ENCODE peak calls at places on chromosome 12, in nine cellular contexts. I is Peyer's patch, H is right lobe of liver, Z is HFF-Myc, S is A549, P is OCI-LY7, O is colonic mucosa, D is IMR-90, K is fibroblast of lung. T is an unnamed sample.

GRCh38 chr12:4145990-4146859 is 127.3 kb upstream of the CCND2 start:
- DNase-seq in I (no peak), H (no peak), Z (no peak), S (no peak), P (no peak), O (no peak), D (no peak), K (no peak), T (no peak)

GRCh38 chr12:31325524-31325875 is 450 bp downstream of the SINHCAF start:
- DNase-seq in I (no peak), H (peak), Z (no peak), S (peak), P (peak), O (peak), D (no peak), K (no peak), T (no peak)

GRCh38 chr12:75722714-75723200 is 211.3 kb upstream of the KRR1 start:
- DNase-seq in I (no peak), H (no peak), Z (peak), S (peak), P (peak), O (peak), D (peak), K (peak), T (peak)

GRCh38 chr12:67697443-67697842 is 48.9 kb downstream of the DYRK2 start:
- DNase-seq in I (no peak), H (no peak), Z (no peak), S (no peak), P (no peak), O (no peak), D (no peak), K (peak), T (no peak)

GRCh38 chr12:111218499-111218898 is 150.4 kb downstream of the PHETA1 start:
- DNase-seq in I (no peak), H (no peak), Z (no peak), S (no peak), P (no peak), O (no peak), D (no peak), K (no peak), T (no peak)

GRCh38 chr12:80373666-80374065 is 70.4 kb upstream of the PTPRQ start:
- DNase-seq in I (no peak), H (no peak), Z (no peak), S (no peak), P (no peak), O (no peak), D (no peak), K (no peak), T (no peak)

GRCh38 chr12:116892318-116892717 is 11.1 kb upstream of the HRK start:
- DNase-seq in I (no peak), H (no peak), Z (no peak), S (peak), P (peak), O (no peak), D (no peak), K (no peak), T (no peak)

GRCh38 chr12:104477812-104478388 is 21.2 kb downstream of the CHST11 start:
- DNase-seq in I (no peak), H (no peak), Z (no peak), S (no peak), P (no peak), O (no peak), D (no peak), K (no peak), T (no peak)

GRCh38 chr12:130729344-130729743 is 13.2 kb upstream of the RIMBP2 start:
- DNase-seq in I (no peak), H (no peak), Z (no peak), S (no peak), P (no peak), O (no peak), D (no peak), K (no peak), T (no peak)

GRCh38 chr12:89709994-89710872 is 1.6 kb upstream of the ATP2B1 start:
- DNase-seq in I (no peak), H (peak), Z (no peak), S (no peak), P (peak), O (peak), D (peak), K (no peak), T (peak)

GRCh38 chr12:51864701-51865469 is 16.4 kb upstream of the FIGNL2 start:
- DNase-seq in I (no peak), H (peak), Z (no peak), S (no peak), P (no peak), O (no peak), D (no peak), K (no peak), T (no peak)

GRCh38 chr12:31037921-31038320 is 35.7 kb upstream of the DDX11 start:
- DNase-seq in I (no peak), H (no peak), Z (no peak), S (no peak), P (no peak), O (no peak), D (no peak), K (no peak), T (no peak)

GRCh38 chr12:52670961-52671360 is 9.2 kb downstream of the KRT1 start:
- DNase-seq in I (no peak), H (no peak), Z (no peak), S (no peak), P (no peak), O (no peak), D (no peak), K (no peak), T (no peak)

GRCh38 chr12:48865141-48865440 is 579 bp downstream of the RND1 start:
- DNase-seq in I (no peak), H (no peak), Z (no peak), S (no peak), P (peak), O (no peak), D (no peak), K (no peak), T (no peak)

GRCh38 chr12:87953257-87953860 is 75.8 kb downstream of the C12orf50 start:
- DNase-seq in I (no peak), H (no peak), Z (peak), S (peak), P (peak), O (no peak), D (peak), K (peak), T (peak)

GRCh38 chr12:5691943-5692342 is 253.1 kb downstream of the ANO2 start:
- DNase-seq in I (no peak), H (no peak), Z (no peak), S (no peak), P (no peak), O (no peak), D (peak), K (no peak), T (no peak)

GRCh38 chr12:123149828-123150272 is 1.0 kb downstream of the PITPNM2 start:
- DNase-seq in I (no peak), H (peak), Z (no peak), S (peak), P (no peak), O (no peak), D (no peak), K (no peak), T (no peak)

GRCh38 chr12:97177482-97177881 is 270.4 kb downstream of the NEDD1 start:
- DNase-seq in I (no peak), H (no peak), Z (no peak), S (no peak), P (no peak), O (no peak), D (no peak), K (peak), T (no peak)
- TF ChIP-seq CTCF in I (no peak), H (no peak), Z (no peak), S (no peak), P (no peak), O (no peak), D (no peak), K (no peak), T (no peak)

DNA sequence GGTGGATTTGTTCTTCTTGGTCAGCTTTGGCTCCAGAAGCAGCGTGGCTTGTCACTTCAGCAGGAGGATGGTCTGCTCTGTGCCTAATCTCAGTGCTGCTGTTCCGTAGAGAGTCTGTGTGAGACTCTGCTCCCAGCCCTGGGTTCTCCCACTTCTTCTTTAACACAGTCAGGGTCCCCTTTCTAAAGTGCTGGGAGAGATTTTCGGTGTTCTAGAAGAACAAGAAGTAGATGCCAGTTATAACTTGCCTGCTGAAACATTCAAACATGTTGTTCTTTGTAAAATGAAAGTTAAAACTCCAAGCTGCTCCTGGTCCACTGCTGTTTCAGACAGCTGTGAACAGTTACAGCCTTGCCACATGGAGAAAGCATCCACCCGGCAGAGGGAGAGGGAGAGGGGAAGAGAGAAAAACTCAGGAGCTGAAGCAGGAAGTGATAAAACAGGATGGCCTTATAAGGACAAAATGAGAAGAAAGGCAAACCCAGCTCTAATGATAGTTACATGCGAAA is 55.2 kb upstream of the CERS5 start:
- DNase-seq in I (no peak), H (no peak), Z (peak), S (peak), P (peak), O (peak), D (peak), K (peak), T (peak)
- H3K4me3 ChIP-seq in I (peak), H (peak), Z (peak), S (peak), P (peak), O (peak), D (peak), K (peak), T (peak)

DNA sequence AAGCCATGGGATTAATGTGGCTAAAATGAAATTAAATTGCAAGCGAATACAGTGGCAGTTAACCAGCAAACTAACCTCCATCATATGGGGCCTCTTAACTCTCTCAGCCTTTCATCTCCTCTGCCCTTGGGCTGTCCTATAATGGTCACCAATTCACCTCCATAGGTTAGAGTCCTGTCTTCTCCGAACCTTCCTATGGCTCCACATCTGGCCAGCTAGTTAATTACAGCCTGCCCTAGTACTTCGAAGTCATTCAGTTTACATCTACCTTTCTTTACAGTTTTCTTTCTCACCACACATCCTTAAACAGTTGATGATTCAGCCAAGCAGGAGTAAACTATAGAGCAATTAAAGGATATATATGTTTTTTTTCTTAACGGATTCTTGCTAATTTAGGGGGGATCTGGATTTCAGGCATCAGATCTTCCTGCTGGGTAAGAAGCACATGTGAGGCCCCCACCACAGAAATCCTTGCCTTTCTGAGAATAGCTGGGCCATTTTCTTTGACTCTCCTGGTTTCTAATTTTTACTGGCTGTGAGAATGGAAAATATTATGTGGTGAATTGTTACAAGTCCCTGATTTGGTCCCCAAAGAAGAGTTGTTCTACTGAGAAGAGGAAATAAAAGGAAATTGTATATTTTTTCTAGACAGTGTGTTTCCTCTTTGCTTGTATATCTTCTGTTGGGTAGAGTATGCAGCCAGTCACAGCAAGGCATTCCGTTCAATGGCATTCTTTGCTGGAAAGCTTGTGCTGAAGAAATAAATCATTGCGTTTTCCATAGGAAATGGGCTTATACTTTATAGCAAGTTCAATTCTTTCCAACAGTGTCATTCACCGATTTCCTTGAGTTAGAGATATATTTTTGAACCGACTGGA is 16.7 kb downstream of the HMGA2 start:
- DNase-seq in I (no peak), H (no peak), Z (no peak), S (no peak), P (no peak), O (no peak), D (no peak), K (no peak), T (no peak)
- TF ChIP-seq CTCF in I (no peak), H (no peak), Z (no peak), S (no peak), P (no peak), O (no peak), D (no peak), K (no peak), T (peak)

GRCh38 chr12:100572184-100572583 is 1.3 kb upstream of the GAS2L3 start:
- DNase-seq in I (no peak), H (no peak), Z (no peak), S (no peak), P (no peak), O (no peak), D (no peak), K (no peak), T (no peak)

GRCh38 chr12:100574262-100575074 is 984 bp downstream of the GAS2L3 start:
- DNase-seq in I (no peak), H (no peak), Z (no peak), S (peak), P (no peak), O (peak), D (no peak), K (peak), T (no peak)

GRCh38 chr12:100576311-100577036 is 3.0 kb downstream of the GAS2L3 start:
- DNase-seq in I (no peak), H (no peak), Z (peak), S (peak), P (no peak), O (no peak), D (peak), K (peak), T (peak)

GRCh38 chr12:100573499-100574261 is at the start of gene GAS2L3:
- DNase-seq in I (peak), H (peak), Z (peak), S (peak), P (peak), O (peak), D (peak), K (peak), T (peak)

DNA sequence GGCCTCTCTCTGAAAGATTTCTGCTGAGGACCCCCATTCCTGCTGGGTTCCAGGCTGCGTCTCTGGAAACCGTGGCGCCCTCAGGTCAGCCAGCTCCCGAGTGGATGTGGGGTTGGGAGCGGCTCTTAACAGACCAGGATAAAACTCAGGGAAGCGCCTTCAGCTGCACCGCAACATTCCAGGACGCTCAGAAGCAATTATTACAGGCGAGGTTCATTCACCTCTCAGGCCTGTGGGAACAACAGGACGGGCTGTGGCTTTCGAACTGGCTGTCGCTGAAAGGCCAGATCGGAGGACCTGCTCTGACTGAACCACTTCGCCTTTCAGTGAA is 351 bp upstream of the GAS2L3 start:
- DNase-seq in I (no peak), H (no peak), Z (no peak), S (no peak), P (no peak), O (no peak), D (no peak), K (no peak), T (no peak)
- H3K4me3 ChIP-seq in I (peak), H (peak), Z (peak), S (peak), P (peak), O (peak), D (peak), K (peak), T (peak)

DNA sequence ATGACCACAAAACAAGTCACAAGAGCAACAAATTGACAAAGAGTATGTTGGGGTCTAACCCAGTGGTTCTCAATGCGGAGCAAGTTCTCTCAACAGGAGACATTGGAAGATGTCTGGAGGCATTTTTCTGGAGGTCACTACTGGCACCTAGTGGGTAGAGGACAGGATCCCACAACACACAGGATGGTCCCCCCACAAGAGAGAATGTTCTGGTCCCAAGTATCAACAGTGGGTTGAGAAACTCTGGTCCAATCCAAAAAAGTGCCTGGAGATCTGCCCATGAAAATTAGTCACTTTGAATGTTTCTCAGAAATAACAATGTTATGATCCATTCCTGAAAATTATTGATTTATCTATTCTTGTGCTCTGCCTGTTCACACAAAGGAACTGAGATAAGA is 3.3 kb downstream of the SSH1 start:
- DNase-seq in I (no peak), H (no peak), Z (no peak), S (peak), P (no peak), O (no peak), D (peak), K (peak), T (peak)
- TF ChIP-seq CTCF in I (peak), H (no peak), Z (peak), S (peak), P (no peak), O (no peak), D (peak), K (peak), T (peak)

DNA sequence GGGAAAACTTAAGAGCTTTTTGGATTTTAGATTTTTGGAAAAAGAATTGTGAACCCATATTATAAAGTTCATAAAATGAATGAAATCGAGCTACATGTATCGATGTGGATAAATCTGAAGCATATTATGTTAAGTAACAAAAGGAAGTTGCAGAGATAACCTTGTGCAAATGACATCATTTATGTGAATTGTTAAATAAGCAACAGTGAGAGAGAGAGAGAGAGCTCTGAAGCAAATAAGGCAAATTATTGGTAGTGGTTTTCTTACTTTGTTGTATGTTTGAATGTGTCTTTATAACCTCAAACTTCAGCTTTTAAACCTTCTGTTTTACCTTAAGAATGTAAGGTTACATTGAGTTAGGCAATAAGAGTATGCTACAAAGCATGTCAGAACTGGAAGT is 78.8 kb downstream of the ERC1 start:
- DNase-seq in I (no peak), H (no peak), Z (no peak), S (no peak), P (no peak), O (no peak), D (no peak), K (no peak), T (peak)
- H3K4me3 ChIP-seq in I (no peak), H (no peak), Z (no peak), S (no peak), P (no peak), O (no peak), D (no peak), K (no peak), T (no peak)

GRCh38 chr12:6817056-6817455 is 4.6 kb upstream of the GPR162 start:
- DNase-seq in I (no peak), H (no peak), Z (no peak), S (no peak), P (no peak), O (no peak), D (no peak), K (no peak), T (no peak)
- TF ChIP-seq CTCF in I (no peak), H (no peak), Z (no peak), S (no peak), P (no peak), O (no peak), D (no peak), K (no peak), T (no peak)

DNA sequence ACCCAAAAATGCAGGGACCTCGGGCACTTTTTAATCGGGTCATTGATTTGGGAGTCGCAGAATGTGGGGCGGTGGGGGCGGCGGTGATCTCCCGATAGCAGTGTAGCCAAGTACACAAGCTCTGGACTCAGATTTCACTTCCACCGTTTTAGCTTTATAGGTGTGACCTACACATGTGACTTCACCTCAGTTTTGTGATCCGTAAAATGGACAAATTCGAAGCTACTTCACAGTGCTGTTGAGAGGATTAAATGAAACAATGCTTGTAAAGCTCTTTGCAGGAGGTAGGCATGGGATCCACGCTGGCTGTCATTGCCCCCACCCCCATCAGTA is 478 bp downstream of the RITA1 start:
- DNase-seq in I (no peak), H (no peak), Z (no peak), S (peak), P (peak), O (no peak), D (peak), K (peak), T (peak)
- H3K4me3 ChIP-seq in I (peak), H (peak), Z (peak), S (peak), P (peak), O (peak), D (peak), K (peak), T (peak)

T was measured in choroid plexus epithelial cell.